ENCODE peak calls at places on chromosome 15, in ten cellular contexts. D is effector CD4-positive, alpha-beta T cell; Q is kidney; X is left lung; E is Kasumi-1; C is fibroblast of pulmonary artery; U is heart right ventricle; T is M059J; Y is HAP-1; G is astrocyte of the hippocampus. O is an unnamed sample.
A peak's percentile ranks its signal among the peaks of the same experiment; 100 is the strongest.

GRCh38 chr15:96789999-96790398 is 459.5 kb downstream of the NR2F2 start:
- DNase-seq in D (no peak), Q (no peak), X (no peak), E (no peak), C (no peak), U (no peak), T (no peak), Y (no peak), G (no peak), O (no peak)

GRCh38 chr15:58182460-58183163 is 44.4 kb downstream of the AQP9 start:
- DNase-seq in D (no peak), Q (peak; percentile 73), X (peak; percentile 57), E (peak; percentile 55), C (peak; percentile 71), U (peak; percentile 14), T (peak; percentile 40), Y (peak; percentile 29), G (peak; percentile 66), O (peak; percentile 55)

GRCh38 chr15:100292010-100292409 is 49.8 kb downstream of the ADAMTS17 start:
- DNase-seq in D (no peak), Q (no peak), X (no peak), E (no peak), C (no peak), U (no peak), T (no peak), Y (no peak), G (no peak), O (no peak)

GRCh38 chr15:70516408-70517193 is 246.8 kb downstream of the UACA start:
- DNase-seq in D (no peak), Q (no peak), X (no peak), E (no peak), C (no peak), U (no peak), T (no peak), Y (no peak), G (no peak), O (no peak)

GRCh38 chr15:61404567-61404966 is 175.5 kb upstream of the RORA start:
- DNase-seq in D (no peak), Q (no peak), X (no peak), E (no peak), C (no peak), U (no peak), T (no peak), Y (no peak), G (no peak), O (no peak)

GRCh38 chr15:94683912-94684311 is 452.6 kb downstream of the MCTP2 start:
- DNase-seq in D (no peak), Q (no peak), X (no peak), E (no peak), C (no peak), U (no peak), T (no peak), Y (no peak), G (no peak), O (no peak)

GRCh38 chr15:66042624-66043023 is 173.3 kb downstream of the RAB11A start:
- DNase-seq in D (no peak), Q (no peak), X (no peak), E (no peak), C (no peak), U (no peak), T (no peak), Y (no peak), G (peak; percentile 31), O (no peak)

GRCh38 chr15:70547846-70548487 is 215.4 kb downstream of the UACA start:
- DNase-seq in D (no peak), Q (no peak), X (no peak), E (no peak), C (no peak), U (no peak), T (no peak), Y (no peak), G (no peak), O (no peak)

GRCh38 chr15:99536422-99537033 is 29.3 kb upstream of the MEF2A start:
- DNase-seq in D (no peak), Q (peak; percentile 89), X (no peak), E (no peak), C (peak; percentile 68), U (peak; percentile 62), T (peak; percentile 95), Y (no peak), G (peak; percentile 89), O (no peak)

GRCh38 chr15:69389426-69389825 is 24.7 kb upstream of the KIF23 start:
- DNase-seq in D (no peak), Q (no peak), X (no peak), E (no peak), C (no peak), U (no peak), T (no peak), Y (no peak), G (no peak), O (peak; percentile 40)

GRCh38 chr15:33860749-33861148 is 107.5 kb upstream of the CHRM5 start:
- DNase-seq in D (no peak), Q (no peak), X (no peak), E (no peak), C (peak; percentile 53), U (no peak), T (peak; percentile 63), Y (no peak), G (peak; percentile 40), O (no peak)

GRCh38 chr15:26899658-26900057 is 32.8 kb downstream of the GABRA5 start:
- DNase-seq in D (no peak), Q (no peak), X (no peak), E (no peak), C (no peak), U (no peak), T (no peak), Y (no peak), G (no peak), O (no peak)

GRCh38 chr15:43525131-43525530 is 7.7 kb downstream of the MAP1A start:
- DNase-seq in D (no peak), Q (no peak), X (no peak), E (no peak), C (no peak), U (no peak), T (no peak), Y (no peak), G (no peak), O (no peak)

GRCh38 chr15:34730701-34731100 is 24.1 kb downstream of the GJD2 start:
- DNase-seq in D (no peak), Q (no peak), X (no peak), E (no peak), C (no peak), U (no peak), T (no peak), Y (no peak), G (no peak), O (no peak)

GRCh38 chr15:80779658-80780415 is 667 bp downstream of the CEMIP start:
- DNase-seq in D (no peak), Q (no peak), X (peak; percentile 76), E (no peak), C (peak; percentile 50), U (no peak), T (peak; percentile 56), Y (no peak), G (peak; percentile 74), O (peak; percentile 30)

GRCh38 chr15:74378853-74379252 is 11.4 kb upstream of the CYP11A1 start:
- DNase-seq in D (peak; percentile 23), Q (no peak), X (no peak), E (no peak), C (peak; percentile 77), U (no peak), T (no peak), Y (no peak), G (peak; percentile 85), O (no peak)

GRCh38 chr15:78761020-78761419 is 50.2 kb downstream of the ADAMTS7 start:
- DNase-seq in D (no peak), Q (peak; percentile 65), X (peak; percentile 54), E (no peak), C (no peak), U (peak; percentile 5), T (no peak), Y (no peak), G (no peak), O (peak; percentile 25)

O was measured in left ventricle myocardium superior.